ENCODE peak calls at places on chromosomes 1 and 21, in four cellular contexts. O is body of pancreas, V is astrocyte of the spinal cord, P is thoracic aorta. S is an unnamed sample.

GRCh38 chr1:40612345-40612831 is 53.1 kb downstream of the RIMS3 start:
- DNase-seq in P (peak), V (peak), O (peak), S (no peak)

GRCh38 chr1:165897326-165898303 is 70.2 kb downstream of the UCK2 start:
- DNase-seq in O (no peak), P (no peak), V (no peak), S (no peak)

GRCh38 chr1:1041092-1041503 is 21.2 kb downstream of the AGRN start:
- DNase-seq in V (no peak), O (no peak), P (no peak), S (no peak)

GRCh38 chr1:40305451-40305850 is 11.6 kb downstream of the COL9A2 start:
- DNase-seq in V (no peak), O (no peak), P (no peak), S (no peak)

GRCh38 chr1:205480349-205481278 is 23.9 kb upstream of the CDK18 start:
- DNase-seq in V (no peak), P (no peak), O (no peak), S (no peak)

GRCh38 chr1:36161656-36162531 is 5.9 kb downstream of the MAP7D1 start:
- DNase-seq in O (peak), P (no peak), V (no peak), S (no peak)

GRCh38 chr1:197210426-197210825 is 57.6 kb upstream of the CRB1 start:
- DNase-seq in P (no peak), O (no peak), V (no peak), S (no peak)

GRCh38 chr1:43554444-43554992 is 23.8 kb downstream of the PTPRF start:
- DNase-seq in O (no peak), V (peak), P (no peak), S (no peak)

GRCh38 chr1:235745448-235746136 is 96.0 kb upstream of the GNG4 start:
- DNase-seq in V (peak), P (no peak), O (no peak), S (no peak)

GRCh38 chr1:912740-913301 is 10.9 kb upstream of the SAMD11 start:
- DNase-seq in V (no peak), O (peak), P (no peak), S (no peak)

GRCh38 chr1:21901986-21902377 is 35.1 kb downstream of the HSPG2 start:
- DNase-seq in P (no peak), O (no peak), V (no peak), S (no peak)

GRCh38 chr1:85316324-85316723 is 39.9 kb upstream of the BCL10 start:
- DNase-seq in P (no peak), O (no peak), V (peak), S (no peak)

GRCh38 chr1:240169188-240169587 is 77.5 kb downstream of the FMN2 start:
- DNase-seq in V (peak), O (no peak), P (no peak), S (no peak)

GRCh38 chr1:201346337-201346939 is 31.0 kb downstream of the TNNT2 start:
- DNase-seq in O (peak), P (no peak), V (peak), S (no peak)

GRCh38 chr21:44854664-44855446 is 18.6 kb downstream of the PTTG1IP start:
- DNase-seq in P (no peak), O (no peak), V (no peak), S (no peak)

GRCh38 chr1:89311757-89312156 is 39.1 kb upstream of the GBP5 start:
- DNase-seq in V (no peak), P (no peak), O (no peak), S (no peak)

GRCh38 chr21:18155508-18156193 is 89.0 kb upstream of the CHODL start:
- DNase-seq in P (no peak), V (peak), O (no peak), S (no peak)

GRCh38 chr1:67937010-67937409 is 103.7 kb upstream of the GNG12 start:
- DNase-seq in V (no peak), P (no peak), O (no peak), S (no peak)

GRCh38 chr1:201016211-201016651 is 7.3 kb downstream of the KIF21B start:
- DNase-seq in P (no peak), V (peak), O (peak), S (no peak)

GRCh38 chr1:18110968-18111367 is 3.4 kb downstream of the IGSF21 start:
- DNase-seq in P (no peak), V (no peak), O (no peak), S (no peak)

GRCh38 chr1:18110598-18110939 is 3.0 kb downstream of the IGSF21 start:
- DNase-seq in V (no peak), O (no peak), P (no peak), S (no peak)

GRCh38 chr1:18112611-18113010 is 5.0 kb downstream of the IGSF21 start:
- DNase-seq in O (no peak), P (no peak), V (no peak), S (no peak)

GRCh38 chr1:18109756-18110597 is 2.4 kb downstream of the IGSF21 start:
- DNase-seq in V (no peak), P (no peak), O (peak), S (no peak)

DNA sequence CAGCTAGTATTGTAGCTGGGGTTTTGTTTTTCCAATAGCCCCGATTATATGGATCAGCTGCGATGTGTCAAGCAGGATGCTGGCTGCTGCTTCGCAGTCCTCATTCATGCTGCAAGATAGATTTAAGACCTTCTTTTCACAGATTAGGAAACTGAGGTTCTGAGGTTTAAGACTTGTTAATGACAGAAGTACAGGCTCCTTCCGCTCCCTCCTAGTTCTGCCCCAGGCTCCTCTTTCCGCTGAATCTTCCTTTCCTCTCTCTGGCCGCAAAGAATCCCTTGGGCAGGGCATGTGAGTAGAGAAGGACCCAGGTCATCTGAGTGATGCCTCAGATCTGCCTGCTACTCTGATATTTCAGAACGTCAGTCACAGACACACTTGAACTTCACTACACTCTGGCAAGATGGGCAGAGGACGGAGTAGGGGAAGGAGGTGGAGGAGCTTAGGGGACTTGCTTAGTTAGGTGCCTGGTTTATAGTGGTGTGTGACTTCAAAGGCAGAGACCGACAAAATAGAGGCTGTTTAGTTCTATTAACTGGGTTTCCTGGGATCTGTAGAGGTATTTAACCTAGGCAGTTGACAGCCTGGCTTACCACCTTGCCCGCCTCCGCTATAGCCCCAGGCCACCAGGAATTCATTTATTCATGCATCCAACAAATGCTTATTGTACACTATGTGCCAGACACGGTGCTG is 4.2 kb downstream of the IGSF21 start:
- DNase-seq in P (no peak), O (no peak), V (no peak), S (no peak)
- TF ChIP-seq CTCF in P (no peak), O (no peak), V (no peak), S (no peak)

GRCh38 chr1:159207080-159207479 is 2.4 kb downstream of the ACKR1 start:
- DNase-seq in P (no peak), O (no peak), V (no peak), S (no peak)
- H3K4me3 ChIP-seq in P (no peak), O (no peak), V (no peak), S (no peak)

DNA sequence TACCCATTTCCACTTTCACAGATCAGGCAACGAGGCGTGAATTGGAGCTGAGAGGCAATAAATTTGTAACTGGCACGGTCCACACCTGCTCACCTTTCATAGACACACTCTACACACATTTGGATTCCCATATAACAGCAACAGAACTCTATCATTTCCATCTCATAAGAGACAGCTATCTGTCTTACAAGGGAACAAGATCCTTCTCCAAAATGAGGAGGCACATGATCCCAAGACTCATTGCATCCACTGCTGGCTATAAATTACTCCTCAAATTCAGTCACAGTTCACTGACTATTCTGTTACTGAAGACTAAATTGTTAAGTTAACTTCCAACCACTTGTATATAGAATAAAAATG is 342.8 kb downstream of the MATN1 start:
- DNase-seq in V (no peak), P (no peak), O (no peak), S (no peak)
- TF ChIP-seq CTCF in V (no peak), P (no peak), O (no peak), S (no peak)

DNA sequence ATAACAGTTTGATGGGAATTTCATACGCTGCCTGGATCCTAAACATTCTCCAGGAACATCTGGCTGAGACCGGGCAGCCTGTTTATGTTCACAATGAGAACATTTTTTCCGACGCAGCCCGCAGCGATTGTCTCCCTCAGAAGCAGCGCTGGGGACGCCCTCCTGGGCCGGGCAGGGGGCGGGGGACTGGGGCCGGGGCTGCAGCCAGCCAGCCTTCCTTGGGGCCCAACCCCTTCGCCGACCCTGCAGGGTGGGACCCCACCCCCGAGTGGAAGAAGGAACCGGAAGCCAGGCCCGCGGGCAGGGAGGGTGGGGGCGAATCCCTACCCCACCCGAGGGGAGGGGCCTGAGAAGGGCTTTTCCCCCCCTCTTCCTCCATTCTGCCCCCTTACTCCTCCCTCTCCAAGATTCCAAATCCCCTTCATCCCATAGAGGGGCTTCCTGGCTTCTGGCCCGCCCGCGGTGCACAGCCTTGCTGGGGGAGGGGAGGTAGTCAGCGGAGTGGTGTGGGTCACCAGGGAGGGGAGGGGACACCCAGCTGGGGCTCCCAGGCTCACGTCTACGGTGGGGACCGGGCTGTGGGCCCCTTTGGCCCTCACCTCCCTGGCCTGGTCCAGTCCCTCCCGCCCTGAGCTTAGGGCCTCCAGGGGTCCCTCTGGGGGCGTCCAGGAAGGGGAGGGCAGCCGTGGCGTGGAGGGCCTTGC is 60.6 kb downstream of the WNT9A start:
- DNase-seq in V (peak), P (no peak), O (peak), S (no peak)
- H3K4me3 ChIP-seq in V (peak), P (peak), O (no peak), S (peak)